ENCODE peak calls at places on chromosomes 3 and 15, in five cellular contexts. B is GM13977, U is Daoy, V is iPS-NIHi11, P is right lobe of liver. E is an unnamed sample.
A peak's percentile ranks its signal among the peaks of the same experiment; 100 is the strongest.

GRCh38 chr3:4943553-4943952 is 35.7 kb upstream of the BHLHE40 start:
- DNase-seq in B (no peak), U (no peak), V (peak; percentile 77), P (no peak), E (no peak)

GRCh38 chr3:114706591-114707224 is 412.9 kb downstream of the TIGIT start:
- DNase-seq in B (peak; percentile 36), U (peak; percentile 87), V (no peak), P (no peak), E (no peak)

GRCh38 chr15:90859234-90860131 is 8.9 kb upstream of the FURIN start:
- DNase-seq in B (no peak), U (no peak), V (peak; percentile 49), P (no peak), E (no peak)

GRCh38 chr3:25471081-25471768 is 43.2 kb downstream of the RARB start:
- DNase-seq in B (no peak), U (no peak), V (no peak), P (no peak), E (no peak)

GRCh38 chr3:64896173-64896925 is 208.5 kb upstream of the ADAMTS9 start:
- DNase-seq in B (no peak), U (no peak), V (no peak), P (no peak), E (no peak)

GRCh38 chr3:171526146-171526545 is 65.9 kb upstream of the TNIK start:
- DNase-seq in B (no peak), U (no peak), V (no peak), P (no peak), E (no peak)

GRCh38 chr3:122952509-122952908 is 75.1 kb downstream of the SEMA5B start:
- DNase-seq in B (no peak), U (no peak), V (peak; percentile 41), P (no peak), E (no peak)

GRCh38 chr3:138377804-138378203 is 29.4 kb downstream of the MRAS start:
- DNase-seq in B (no peak), U (no peak), V (no peak), P (no peak), E (no peak)

GRCh38 chr3:107525101-107525953 is 2.6 kb downstream of the BBX start:
- DNase-seq in B (peak; percentile 15), U (peak; percentile 65), V (peak; percentile 26), P (peak; percentile 58), E (peak; percentile 10)

GRCh38 chr3:38689774-38690173 is 40.3 kb upstream of the SCN5A start:
- DNase-seq in B (no peak), U (no peak), V (no peak), P (no peak), E (no peak)

GRCh38 chr15:23648920-23649515 is 1.4 kb upstream of the MAGEL2 start:
- DNase-seq in B (no peak), U (peak; percentile 60), V (peak; percentile 39), P (no peak), E (no peak)

GRCh38 chr3:21587894-21588293 is 163.1 kb downstream of the ZNF385D start:
- DNase-seq in B (no peak), U (no peak), V (no peak), P (no peak), E (no peak)

GRCh38 chr15:77024273-77025065 is 29.5 kb downstream of the PSTPIP1 start:
- DNase-seq in B (peak; percentile 87), U (peak; percentile 58), V (peak; percentile 93), P (peak; percentile 63), E (peak; percentile 35)

GRCh38 chr3:23136054-23136453 is 67.1 kb upstream of the UBE2E2 start:
- DNase-seq in B (no peak), U (no peak), V (no peak), P (no peak), E (no peak)

GRCh38 chr3:188759516-188760005 is 412.2 kb upstream of the TPRG1 start:
- DNase-seq in B (no peak), U (no peak), V (no peak), P (no peak), E (no peak)

GRCh38 chr3:177606891-177607290 is 409.6 kb upstream of the TBL1XR1 start:
- DNase-seq in B (no peak), U (no peak), V (no peak), P (peak; percentile 49), E (no peak)

GRCh38 chr3:46719044-46719565 is 1.4 kb upstream of the PRSS50 start:
- DNase-seq in B (no peak), U (no peak), V (no peak), P (no peak), E (no peak)